ENCODE peak calls at places on chromosomes 7 and 10, in seven cellular contexts. One of them, this sample, is unnamed.

GRCh38 chr10:127880557-127880956 is 12.2 kb downstream of the CLRN3 start:
- DNase-seq in SK-N-SH: no peak
- DNase-seq in HCT116: no peak
- DNase-seq in GM23338: no peak
- DNase-seq in Panc1: no peak
- DNase-seq in HepG2: no peak
- DNase-seq in GM12878: no peak
- DNase-seq in this sample: peak

GRCh38 chr7:120985130-120985758 is 3.3 kb upstream of the CPED1 start:
- DNase-seq in SK-N-SH: peak
- DNase-seq in HCT116: no peak
- DNase-seq in GM23338: no peak
- DNase-seq in Panc1: no peak
- DNase-seq in HepG2: no peak
- DNase-seq in GM12878: no peak
- DNase-seq in this sample: no peak

GRCh38 chr10:71268247-71268691 is 50.8 kb upstream of the SLC29A3 start:
- DNase-seq in SK-N-SH: no peak
- DNase-seq in HCT116: no peak
- DNase-seq in GM23338: peak
- DNase-seq in Panc1: no peak
- DNase-seq in HepG2: peak
- DNase-seq in GM12878: no peak
- DNase-seq in this sample: no peak

GRCh38 chr7:1029637-1030443 is 14.5 kb upstream of the GPR146 start:
- DNase-seq in SK-N-SH: no peak
- DNase-seq in HCT116: no peak
- DNase-seq in GM23338: no peak
- DNase-seq in Panc1: no peak
- DNase-seq in HepG2: no peak
- DNase-seq in GM12878: no peak
- DNase-seq in this sample: peak

GRCh38 chr10:31770307-31770902 is 158.2 kb downstream of the ARHGAP12 start:
- DNase-seq in SK-N-SH: peak
- DNase-seq in HCT116: no peak
- DNase-seq in GM23338: peak
- DNase-seq in Panc1: no peak
- DNase-seq in HepG2: peak
- DNase-seq in GM12878: no peak
- DNase-seq in this sample: peak

GRCh38 chr10:86642499-86642898 is 11.8 kb upstream of the OPN4 start:
- DNase-seq in SK-N-SH: peak
- DNase-seq in HCT116: no peak
- DNase-seq in GM23338: no peak
- DNase-seq in Panc1: no peak
- DNase-seq in HepG2: no peak
- DNase-seq in GM12878: no peak
- DNase-seq in this sample: no peak

GRCh38 chr7:75920431-75921161 is 5.6 kb downstream of the POR start:
- DNase-seq in SK-N-SH: no peak
- DNase-seq in HCT116: no peak
- DNase-seq in GM23338: no peak
- DNase-seq in Panc1: no peak
- DNase-seq in HepG2: peak
- DNase-seq in GM12878: no peak
- DNase-seq in this sample: no peak

GRCh38 chr7:80611779-80612178 is 26.7 kb upstream of the CD36 start:
- DNase-seq in SK-N-SH: no peak
- DNase-seq in HCT116: peak
- DNase-seq in GM23338: no peak
- DNase-seq in Panc1: no peak
- DNase-seq in HepG2: peak
- DNase-seq in GM12878: no peak
- DNase-seq in this sample: no peak

GRCh38 chr10:73263948-73264347 is 11.5 kb upstream of the MRPS16 start:
- DNase-seq in SK-N-SH: peak
- DNase-seq in HCT116: no peak
- DNase-seq in GM23338: peak
- DNase-seq in Panc1: peak
- DNase-seq in HepG2: peak
- DNase-seq in GM12878: no peak
- DNase-seq in this sample: no peak

GRCh38 chr10:1454428-1454827 is 282.9 kb downstream of the ADARB2 start:
- DNase-seq in SK-N-SH: no peak
- DNase-seq in HCT116: no peak
- DNase-seq in GM23338: no peak
- DNase-seq in Panc1: no peak
- DNase-seq in HepG2: no peak
- DNase-seq in GM12878: peak
- DNase-seq in this sample: no peak

GRCh38 chr7:66187894-66188293 is 17.2 kb upstream of the TPST1 start:
- DNase-seq in SK-N-SH: no peak
- DNase-seq in HCT116: no peak
- DNase-seq in GM23338: no peak
- DNase-seq in Panc1: no peak
- DNase-seq in HepG2: no peak
- DNase-seq in GM12878: no peak
- DNase-seq in this sample: no peak

GRCh38 chr10:102669206-102670064 is 25.2 kb downstream of the TRIM8 start:
- DNase-seq in SK-N-SH: peak
- DNase-seq in HCT116: peak
- DNase-seq in GM23338: peak
- DNase-seq in Panc1: no peak
- DNase-seq in HepG2: peak
- DNase-seq in GM12878: no peak
- DNase-seq in this sample: no peak

GRCh38 chr10:110410329-110411046 is 87.2 kb upstream of the DUSP5 start:
- DNase-seq in SK-N-SH: no peak
- DNase-seq in HCT116: peak
- DNase-seq in GM23338: no peak
- DNase-seq in Panc1: no peak
- DNase-seq in HepG2: peak
- DNase-seq in GM12878: no peak
- DNase-seq in this sample: no peak

GRCh38 chr7:50436133-50436802 is 13.9 kb downstream of the FIGNL1 start:
- DNase-seq in SK-N-SH: no peak
- DNase-seq in HCT116: no peak
- DNase-seq in GM23338: no peak
- DNase-seq in Panc1: no peak
- DNase-seq in HepG2: no peak
- DNase-seq in GM12878: no peak
- DNase-seq in this sample: no peak

GRCh38 chr7:26202019-26202985 is 757 bp downstream of the CBX3 start:
- DNase-seq in SK-N-SH: peak
- DNase-seq in HCT116: no peak
- DNase-seq in GM23338: peak
- DNase-seq in Panc1: no peak
- DNase-seq in HepG2: no peak
- DNase-seq in GM12878: no peak
- DNase-seq in this sample: no peak

GRCh38 chr10:6607187-6607586 is 27.1 kb upstream of the PRKCQ start:
- DNase-seq in SK-N-SH: no peak
- DNase-seq in HCT116: no peak
- DNase-seq in GM23338: no peak
- DNase-seq in Panc1: no peak
- DNase-seq in HepG2: no peak
- DNase-seq in GM12878: no peak
- DNase-seq in this sample: no peak

GRCh38 chr10:35347088-35347487 is 10.8 kb downstream of the CCNY start:
- DNase-seq in SK-N-SH: no peak
- DNase-seq in HCT116: no peak
- DNase-seq in GM23338: no peak
- DNase-seq in Panc1: no peak
- DNase-seq in HepG2: no peak
- DNase-seq in GM12878: no peak
- DNase-seq in this sample: no peak

GRCh38 chr10:124626759-124627380 is 117.3 kb downstream of the FAM53B start:
- DNase-seq in SK-N-SH: no peak
- DNase-seq in HCT116: no peak
- DNase-seq in GM23338: peak
- DNase-seq in Panc1: no peak
- DNase-seq in HepG2: no peak
- DNase-seq in GM12878: peak
- DNase-seq in this sample: no peak

GRCh38 chr10:78339251-78339650 is 305.6 kb downstream of the RPS24 start:
- DNase-seq in SK-N-SH: no peak
- DNase-seq in HCT116: no peak
- DNase-seq in GM23338: no peak
- DNase-seq in Panc1: no peak
- DNase-seq in HepG2: no peak
- DNase-seq in GM12878: no peak
- DNase-seq in this sample: no peak

DNA sequence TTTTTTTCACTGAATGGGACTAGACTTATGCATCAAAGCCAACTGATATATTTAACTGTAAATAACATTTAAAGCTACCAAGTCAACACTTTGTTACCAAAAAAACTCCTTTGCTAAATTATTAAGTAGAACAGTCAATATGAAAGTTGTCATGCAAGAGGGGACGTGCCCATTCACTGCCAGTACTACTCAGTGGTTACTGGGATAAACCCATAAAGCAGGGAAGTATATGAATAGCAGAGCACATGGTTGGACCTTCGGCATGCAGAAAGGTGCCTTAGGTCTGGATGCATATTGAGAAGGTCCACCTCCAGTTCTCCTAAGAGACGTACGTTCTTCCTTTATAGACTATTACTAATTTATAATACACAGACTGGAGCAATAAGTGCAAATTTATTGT is 120.1 kb downstream of the SVOPL start:
- DNase-seq in SK-N-SH: no peak
- DNase-seq in HCT116: no peak
- DNase-seq in GM23338: no peak
- DNase-seq in Panc1: no peak
- DNase-seq in HepG2: no peak
- DNase-seq in GM12878: no peak
- DNase-seq in this sample: no peak
- TF ChIP-seq REST in SK-N-SH: no peak
- TF ChIP-seq REST in HCT116: no peak
- TF ChIP-seq REST in GM23338: no peak
- TF ChIP-seq REST in Panc1: no peak
- TF ChIP-seq REST in HepG2: no peak
- TF ChIP-seq REST in GM12878: no peak
- TF ChIP-seq REST in this sample: no peak

GRCh38 chr7:104416866-104417393 is 88.5 kb downstream of the LHFPL3 start:
- DNase-seq in SK-N-SH: no peak
- DNase-seq in HCT116: no peak
- DNase-seq in GM23338: no peak
- DNase-seq in Panc1: no peak
- DNase-seq in HepG2: no peak
- DNase-seq in GM12878: no peak
- DNase-seq in this sample: no peak
- TF ChIP-seq POLR2AphosphoS5 in SK-N-SH: no peak
- TF ChIP-seq POLR2AphosphoS5 in HCT116: no peak
- TF ChIP-seq POLR2AphosphoS5 in GM23338: no peak
- TF ChIP-seq POLR2AphosphoS5 in Panc1: no peak
- TF ChIP-seq POLR2AphosphoS5 in HepG2: no peak
- TF ChIP-seq POLR2AphosphoS5 in GM12878: no peak
- TF ChIP-seq POLR2AphosphoS5 in this sample: no peak

GRCh38 chr7:150755473-150756099 is 18.4 kb downstream of the GIMAP5 start:
- DNase-seq in SK-N-SH: no peak
- DNase-seq in HCT116: no peak
- DNase-seq in GM23338: no peak
- DNase-seq in Panc1: no peak
- DNase-seq in HepG2: no peak
- DNase-seq in GM12878: peak
- DNase-seq in this sample: no peak

GRCh38 chr7:150754950-150755349 is 17.7 kb downstream of the GIMAP5 start:
- DNase-seq in SK-N-SH: no peak
- DNase-seq in HCT116: no peak
- DNase-seq in GM23338: no peak
- DNase-seq in Panc1: no peak
- DNase-seq in HepG2: no peak
- DNase-seq in GM12878: no peak
- DNase-seq in this sample: no peak

GRCh38 chr7:150753826-150754603 is 16.8 kb downstream of the GIMAP5 start:
- DNase-seq in SK-N-SH: peak
- DNase-seq in HCT116: no peak
- DNase-seq in GM23338: peak
- DNase-seq in Panc1: no peak
- DNase-seq in HepG2: peak
- DNase-seq in GM12878: no peak
- DNase-seq in this sample: no peak

GRCh38 chr7:150759479-150759878 is 22.3 kb downstream of the GIMAP5 start:
- DNase-seq in SK-N-SH: no peak
- DNase-seq in HCT116: no peak
- DNase-seq in GM23338: no peak
- DNase-seq in Panc1: no peak
- DNase-seq in HepG2: no peak
- DNase-seq in GM12878: no peak
- DNase-seq in this sample: no peak

DNA sequence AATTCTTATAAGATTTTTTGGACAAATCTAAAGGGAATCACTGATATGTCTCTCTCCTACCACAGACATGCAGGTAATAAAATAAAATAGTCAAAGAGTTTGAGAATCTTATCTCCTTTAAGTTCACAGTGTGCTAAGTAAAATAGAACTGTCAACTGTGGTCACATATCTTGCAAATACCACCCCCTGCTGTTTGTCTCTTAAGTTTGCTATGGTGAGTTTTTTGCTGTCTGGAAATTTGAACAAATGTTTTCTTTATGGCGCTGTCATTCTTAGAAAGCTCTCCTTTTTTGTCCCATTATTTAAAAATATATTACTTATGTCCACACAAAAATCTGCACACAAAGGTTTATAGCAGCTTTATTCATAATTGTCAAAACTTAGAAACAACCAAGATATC is 19.6 kb downstream of the GIMAP5 start:
- DNase-seq in SK-N-SH: no peak
- DNase-seq in HCT116: no peak
- DNase-seq in GM23338: peak
- DNase-seq in Panc1: no peak
- DNase-seq in HepG2: no peak
- DNase-seq in GM12878: no peak
- DNase-seq in this sample: no peak
- TF ChIP-seq REST in SK-N-SH: no peak
- TF ChIP-seq REST in HCT116: no peak
- TF ChIP-seq REST in GM23338: no peak
- TF ChIP-seq REST in Panc1: no peak
- TF ChIP-seq REST in HepG2: no peak
- TF ChIP-seq REST in GM12878: no peak
- TF ChIP-seq REST in this sample: no peak

DNA sequence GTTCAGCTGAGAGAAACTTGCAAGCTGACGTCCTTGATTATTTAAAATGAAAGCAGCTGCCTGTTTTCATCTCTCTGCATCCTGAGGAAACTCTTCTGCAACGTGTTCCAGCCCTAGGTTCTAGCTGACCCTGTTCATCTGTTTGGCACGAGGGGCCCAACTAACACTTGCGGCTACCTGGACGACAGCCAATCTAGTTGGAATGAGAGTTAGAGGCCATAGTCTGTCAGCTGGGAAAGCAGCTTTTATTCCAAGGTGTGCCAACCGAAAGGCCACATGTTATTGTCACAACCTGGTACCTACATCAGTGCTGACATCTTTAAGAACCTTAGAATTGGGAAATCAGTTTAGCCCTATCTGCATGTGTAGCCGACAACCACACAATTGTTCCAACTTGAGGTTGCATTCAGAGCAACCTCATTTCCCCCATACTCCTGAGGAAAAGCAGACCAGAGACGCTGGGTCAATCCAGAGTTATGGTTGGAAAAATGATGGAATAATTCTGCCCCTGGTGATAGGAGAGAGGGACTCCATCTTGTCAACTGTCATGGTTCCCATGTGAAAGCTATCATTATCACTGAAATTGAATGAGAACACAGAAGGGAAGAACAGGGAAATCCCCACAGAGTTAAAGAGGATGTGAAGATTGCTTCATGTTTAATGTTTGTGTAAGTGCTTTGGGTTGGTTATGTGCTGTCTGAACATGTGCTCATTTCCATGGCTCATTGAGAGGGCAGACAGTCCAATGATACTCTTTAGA is 121.6 kb downstream of the EGFR start:
- DNase-seq in SK-N-SH: no peak
- DNase-seq in HCT116: no peak
- DNase-seq in GM23338: no peak
- DNase-seq in Panc1: no peak
- DNase-seq in HepG2: no peak
- DNase-seq in GM12878: peak
- DNase-seq in this sample: peak
- TF ChIP-seq POLR2AphosphoS5 in SK-N-SH: no peak
- TF ChIP-seq POLR2AphosphoS5 in HCT116: no peak
- TF ChIP-seq POLR2AphosphoS5 in GM23338: no peak
- TF ChIP-seq POLR2AphosphoS5 in Panc1: no peak
- TF ChIP-seq POLR2AphosphoS5 in HepG2: no peak
- TF ChIP-seq POLR2AphosphoS5 in GM12878: no peak
- TF ChIP-seq POLR2AphosphoS5 in this sample: no peak

This sample was measured in HL-60.